ENCODE peak calls at places on chromosomes 6 and 20, in nine cellular contexts. One of them, this sample, is unnamed. For H3K4me1 and H3K27me3, the result is how much of the 10 kb centered on the place peaks cover.

GRCh38 chr20:37649017-37649416 is 44.8 kb upstream of the CTNNBL1 start:
- DNase-seq in right cardiac atrium: no peak
- DNase-seq in SJSA1: no peak
- DNase-seq in PC-3: no peak
- DNase-seq in psoas muscle: no peak
- DNase-seq in CD4-positive, alpha-beta memory T cell: no peak
- DNase-seq in heart left ventricle: no peak
- DNase-seq in aorta: no peak
- DNase-seq in neural progenitor cell: no peak
- DNase-seq in this sample: no peak

GRCh38 chr6:40755046-40755681 is 168.0 kb upstream of the LRFN2 start:
- DNase-seq in CD4-positive, alpha-beta memory T cell: no peak
- DNase-seq in psoas muscle: no peak
- DNase-seq in heart left ventricle: no peak
- DNase-seq in SJSA1: no peak
- DNase-seq in PC-3: no peak
- DNase-seq in neural progenitor cell: peak
- DNase-seq in aorta: no peak
- DNase-seq in right cardiac atrium: no peak
- DNase-seq in this sample: no peak

GRCh38 chr6:131654326-131654725 is 17.2 kb downstream of the ENPP3 start:
- DNase-seq in SJSA1: no peak
- DNase-seq in CD4-positive, alpha-beta memory T cell: no peak
- DNase-seq in PC-3: peak
- DNase-seq in neural progenitor cell: no peak
- DNase-seq in right cardiac atrium: no peak
- DNase-seq in aorta: no peak
- DNase-seq in heart left ventricle: no peak
- DNase-seq in psoas muscle: no peak
- DNase-seq in this sample: no peak

GRCh38 chr6:76770166-76770565 is 693.1 kb downstream of the HTR1B start:
- DNase-seq in aorta: no peak
- DNase-seq in right cardiac atrium: no peak
- DNase-seq in heart left ventricle: no peak
- DNase-seq in neural progenitor cell: no peak
- DNase-seq in CD4-positive, alpha-beta memory T cell: no peak
- DNase-seq in SJSA1: no peak
- DNase-seq in PC-3: no peak
- DNase-seq in psoas muscle: no peak
- DNase-seq in this sample: no peak

GRCh38 chr6:129031051-129031599 is 148.2 kb downstream of the LAMA2 start:
- DNase-seq in psoas muscle: no peak
- DNase-seq in neural progenitor cell: no peak
- DNase-seq in PC-3: peak
- DNase-seq in right cardiac atrium: no peak
- DNase-seq in CD4-positive, alpha-beta memory T cell: no peak
- DNase-seq in SJSA1: peak
- DNase-seq in aorta: no peak
- DNase-seq in heart left ventricle: no peak
- DNase-seq in this sample: no peak

GRCh38 chr20:9945406-9945805 is 89.4 kb upstream of the ANKEF1 start:
- DNase-seq in heart left ventricle: no peak
- DNase-seq in SJSA1: no peak
- DNase-seq in CD4-positive, alpha-beta memory T cell: no peak
- DNase-seq in right cardiac atrium: no peak
- DNase-seq in PC-3: peak
- DNase-seq in neural progenitor cell: peak
- DNase-seq in psoas muscle: no peak
- DNase-seq in aorta: no peak
- DNase-seq in this sample: no peak

GRCh38 chr6:152136449-152136825 is 329.0 kb downstream of the ESR1 start:
- DNase-seq in CD4-positive, alpha-beta memory T cell: no peak
- DNase-seq in PC-3: peak
- DNase-seq in aorta: no peak
- DNase-seq in SJSA1: no peak
- DNase-seq in neural progenitor cell: no peak
- DNase-seq in psoas muscle: no peak
- DNase-seq in heart left ventricle: no peak
- DNase-seq in right cardiac atrium: no peak
- DNase-seq in this sample: no peak

GRCh38 chr6:157962601-157963084 is 19.0 kb upstream of the SYNJ2 start:
- DNase-seq in neural progenitor cell: no peak
- DNase-seq in right cardiac atrium: no peak
- DNase-seq in SJSA1: no peak
- DNase-seq in PC-3: no peak
- DNase-seq in aorta: no peak
- DNase-seq in heart left ventricle: no peak
- DNase-seq in psoas muscle: no peak
- DNase-seq in CD4-positive, alpha-beta memory T cell: no peak
- DNase-seq in this sample: no peak

GRCh38 chr6:92124126-92124525 is 1295.2 kb downstream of the EPHA7 start:
- DNase-seq in heart left ventricle: no peak
- DNase-seq in CD4-positive, alpha-beta memory T cell: no peak
- DNase-seq in aorta: no peak
- DNase-seq in psoas muscle: no peak
- DNase-seq in PC-3: peak
- DNase-seq in right cardiac atrium: peak
- DNase-seq in SJSA1: no peak
- DNase-seq in neural progenitor cell: no peak
- DNase-seq in this sample: no peak

GRCh38 chr6:135012764-135013163 is 41.9 kb downstream of the HBS1L start:
- DNase-seq in aorta: no peak
- DNase-seq in PC-3: no peak
- DNase-seq in heart left ventricle: no peak
- DNase-seq in SJSA1: no peak
- DNase-seq in psoas muscle: no peak
- DNase-seq in right cardiac atrium: no peak
- DNase-seq in CD4-positive, alpha-beta memory T cell: no peak
- DNase-seq in neural progenitor cell: no peak
- DNase-seq in this sample: no peak

GRCh38 chr6:2713473-2714358 is 37.0 kb downstream of the MYLK4 start:
- DNase-seq in SJSA1: no peak
- DNase-seq in right cardiac atrium: no peak
- DNase-seq in aorta: no peak
- DNase-seq in CD4-positive, alpha-beta memory T cell: no peak
- DNase-seq in neural progenitor cell: no peak
- DNase-seq in PC-3: peak
- DNase-seq in heart left ventricle: no peak
- DNase-seq in psoas muscle: peak
- DNase-seq in this sample: no peak

GRCh38 chr6:157459327-157459726 is 78.3 kb downstream of the ZDHHC14 start:
- DNase-seq in SJSA1: no peak
- DNase-seq in PC-3: no peak
- DNase-seq in neural progenitor cell: no peak
- DNase-seq in CD4-positive, alpha-beta memory T cell: no peak
- DNase-seq in psoas muscle: no peak
- DNase-seq in right cardiac atrium: no peak
- DNase-seq in aorta: no peak
- DNase-seq in heart left ventricle: no peak
- DNase-seq in this sample: no peak

GRCh38 chr6:44028767-44029166 is 98.5 kb downstream of the MRPL14 start:
- DNase-seq in SJSA1: no peak
- DNase-seq in PC-3: peak
- DNase-seq in right cardiac atrium: peak
- DNase-seq in heart left ventricle: no peak
- DNase-seq in CD4-positive, alpha-beta memory T cell: no peak
- DNase-seq in psoas muscle: no peak
- DNase-seq in neural progenitor cell: no peak
- DNase-seq in aorta: no peak
- DNase-seq in this sample: no peak

GRCh38 chr20:1813101-1813529 is 82.1 kb upstream of the SIRPA start:
- DNase-seq in PC-3: peak
- DNase-seq in neural progenitor cell: no peak
- DNase-seq in psoas muscle: peak
- DNase-seq in heart left ventricle: peak
- DNase-seq in aorta: peak
- DNase-seq in CD4-positive, alpha-beta memory T cell: no peak
- DNase-seq in right cardiac atrium: peak
- DNase-seq in SJSA1: peak
- DNase-seq in this sample: no peak

GRCh38 chr6:158285321-158285960 is 26.8 kb upstream of the TULP4 start:
- DNase-seq in SJSA1: no peak
- DNase-seq in heart left ventricle: no peak
- DNase-seq in right cardiac atrium: peak
- DNase-seq in CD4-positive, alpha-beta memory T cell: no peak
- DNase-seq in neural progenitor cell: peak
- DNase-seq in PC-3: no peak
- DNase-seq in psoas muscle: no peak
- DNase-seq in aorta: no peak
- DNase-seq in this sample: no peak

GRCh38 chr6:81171991-81172740 is 580.3 kb downstream of the TENT5A start:
- DNase-seq in PC-3: no peak
- DNase-seq in CD4-positive, alpha-beta memory T cell: no peak
- DNase-seq in aorta: peak
- DNase-seq in heart left ventricle: no peak
- DNase-seq in right cardiac atrium: peak
- DNase-seq in SJSA1: no peak
- DNase-seq in psoas muscle: peak
- DNase-seq in neural progenitor cell: no peak
- DNase-seq in this sample: no peak

GRCh38 chr6:99588618-99589289 is 17.9 kb upstream of the PRDM13 start:
- DNase-seq in right cardiac atrium: peak
- DNase-seq in psoas muscle: peak
- DNase-seq in neural progenitor cell: peak
- DNase-seq in PC-3: peak
- DNase-seq in aorta: peak
- DNase-seq in heart left ventricle: peak
- DNase-seq in CD4-positive, alpha-beta memory T cell: peak
- DNase-seq in SJSA1: peak
- DNase-seq in this sample: peak

GRCh38 chr20:63401384-63402110 is 40.4 kb upstream of the CHRNA4 start:
- DNase-seq in PC-3: no peak
- DNase-seq in CD4-positive, alpha-beta memory T cell: no peak
- DNase-seq in aorta: no peak
- DNase-seq in heart left ventricle: no peak
- DNase-seq in right cardiac atrium: no peak
- DNase-seq in SJSA1: no peak
- DNase-seq in neural progenitor cell: no peak
- DNase-seq in psoas muscle: no peak
- DNase-seq in this sample: no peak

GRCh38 chr6:43494766-43495165 is 15.4 kb downstream of the LRRC73 start:
- DNase-seq in SJSA1: no peak
- DNase-seq in neural progenitor cell: no peak
- DNase-seq in right cardiac atrium: no peak
- DNase-seq in heart left ventricle: no peak
- DNase-seq in CD4-positive, alpha-beta memory T cell: no peak
- DNase-seq in PC-3: no peak
- DNase-seq in psoas muscle: no peak
- DNase-seq in aorta: no peak
- DNase-seq in this sample: no peak

GRCh38 chr6:39073471-39074355 is 25.1 kb downstream of the GLP1R start:
- DNase-seq in PC-3: no peak
- DNase-seq in SJSA1: no peak
- DNase-seq in aorta: no peak
- DNase-seq in psoas muscle: no peak
- DNase-seq in heart left ventricle: no peak
- DNase-seq in neural progenitor cell: no peak
- DNase-seq in CD4-positive, alpha-beta memory T cell: no peak
- DNase-seq in right cardiac atrium: no peak
- DNase-seq in this sample: no peak

DNA sequence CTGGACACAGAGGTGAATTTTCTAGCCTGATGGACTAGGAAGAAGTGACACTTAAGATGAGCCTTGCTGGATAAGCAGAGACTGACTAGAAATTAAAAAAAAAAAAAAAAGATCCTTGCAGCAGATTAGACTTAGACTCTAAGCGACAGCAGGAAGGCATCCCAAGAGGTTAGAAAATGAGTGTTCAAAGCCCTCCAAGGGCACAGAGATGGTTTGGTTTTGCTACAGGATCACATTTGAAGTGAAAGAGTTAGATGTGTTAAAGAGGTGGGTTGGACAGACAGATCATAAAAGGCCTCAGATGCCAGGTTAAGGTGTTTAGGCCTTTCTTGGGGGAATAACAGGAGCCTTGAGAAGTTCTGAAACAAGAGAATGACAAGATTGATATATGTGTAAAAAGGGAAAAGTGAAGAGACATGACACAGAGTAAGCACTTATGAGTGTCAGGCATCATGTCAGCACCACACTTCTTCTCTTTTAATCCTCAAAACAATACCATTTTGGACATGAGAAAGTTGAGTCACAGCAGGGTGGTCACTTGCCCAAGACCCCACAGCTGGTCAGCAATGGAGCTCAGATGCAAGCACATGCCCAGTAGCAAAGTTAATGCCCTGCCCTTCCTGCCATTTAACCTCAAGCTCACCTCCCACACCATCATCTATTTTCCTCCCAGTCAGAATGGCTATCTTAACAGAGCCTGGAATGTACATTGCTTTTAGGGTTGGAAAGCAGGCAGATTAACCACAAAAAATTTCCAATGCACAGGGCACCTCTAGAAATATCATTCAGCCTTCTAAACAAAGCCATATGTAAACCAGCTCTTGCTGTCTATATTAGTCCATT is 107.3 kb downstream of the FYN start:
- DNase-seq in neural progenitor cell: no peak
- DNase-seq in PC-3: no peak
- DNase-seq in aorta: no peak
- DNase-seq in SJSA1: no peak
- DNase-seq in right cardiac atrium: no peak
- DNase-seq in heart left ventricle: no peak
- DNase-seq in psoas muscle: no peak
- DNase-seq in CD4-positive, alpha-beta memory T cell: no peak
- DNase-seq in this sample: no peak
- H3K4me1 ChIP-seq in neural progenitor cell: under half
- H3K4me1 ChIP-seq in PC-3: under half
- H3K4me1 ChIP-seq in aorta: under half
- H3K4me1 ChIP-seq in SJSA1: under half
- H3K4me1 ChIP-seq in right cardiac atrium: under half
- H3K4me1 ChIP-seq in heart left ventricle: under half
- H3K4me1 ChIP-seq in psoas muscle: under half
- H3K4me1 ChIP-seq in CD4-positive, alpha-beta memory T cell: half or more
- H3K4me1 ChIP-seq in this sample: under half

GRCh38 chr6:402901-403658 is 11.5 kb downstream of the IRF4 start:
- DNase-seq in neural progenitor cell: no peak
- DNase-seq in psoas muscle: no peak
- DNase-seq in CD4-positive, alpha-beta memory T cell: no peak
- DNase-seq in aorta: no peak
- DNase-seq in SJSA1: no peak
- DNase-seq in heart left ventricle: no peak
- DNase-seq in right cardiac atrium: no peak
- DNase-seq in PC-3: peak
- DNase-seq in this sample: no peak
- H3K27ac ChIP-seq in neural progenitor cell: no peak
- H3K27ac ChIP-seq in psoas muscle: no peak
- H3K27ac ChIP-seq in CD4-positive, alpha-beta memory T cell: no peak
- H3K27ac ChIP-seq in aorta: no peak
- H3K27ac ChIP-seq in SJSA1: no peak
- H3K27ac ChIP-seq in heart left ventricle: no peak
- H3K27ac ChIP-seq in right cardiac atrium: no peak
- H3K27ac ChIP-seq in PC-3: peak
- H3K27ac ChIP-seq in this sample: peak

GRCh38 chr20:42074944-42075343 is 456.8 kb upstream of the CHD6 start:
- DNase-seq in heart left ventricle: no peak
- DNase-seq in neural progenitor cell: no peak
- DNase-seq in aorta: no peak
- DNase-seq in CD4-positive, alpha-beta memory T cell: no peak
- DNase-seq in psoas muscle: no peak
- DNase-seq in right cardiac atrium: no peak
- DNase-seq in SJSA1: no peak
- DNase-seq in PC-3: no peak
- DNase-seq in this sample: no peak
- H3K27me3 ChIP-seq in heart left ventricle: under half
- H3K27me3 ChIP-seq in neural progenitor cell: under half
- H3K27me3 ChIP-seq in aorta: under half
- H3K27me3 ChIP-seq in CD4-positive, alpha-beta memory T cell: under half
- H3K27me3 ChIP-seq in psoas muscle: under half
- H3K27me3 ChIP-seq in right cardiac atrium: under half
- H3K27me3 ChIP-seq in SJSA1: under half
- H3K27me3 ChIP-seq in PC-3: under half
- H3K27me3 ChIP-seq in this sample: under half

GRCh38 chr6:133551436-133551835 is 310.3 kb downstream of the EYA4 start:
- DNase-seq in psoas muscle: no peak
- DNase-seq in neural progenitor cell: no peak
- DNase-seq in PC-3: no peak
- DNase-seq in aorta: no peak
- DNase-seq in right cardiac atrium: no peak
- DNase-seq in CD4-positive, alpha-beta memory T cell: no peak
- DNase-seq in heart left ventricle: no peak
- DNase-seq in SJSA1: no peak
- DNase-seq in this sample: no peak
- H3K4me1 ChIP-seq in psoas muscle: under half
- H3K4me1 ChIP-seq in neural progenitor cell: half or more
- H3K4me1 ChIP-seq in PC-3: under half
- H3K4me1 ChIP-seq in aorta: under half
- H3K4me1 ChIP-seq in right cardiac atrium: under half
- H3K4me1 ChIP-seq in CD4-positive, alpha-beta memory T cell: under half
- H3K4me1 ChIP-seq in heart left ventricle: under half
- H3K4me1 ChIP-seq in SJSA1: under half
- H3K4me1 ChIP-seq in this sample: under half

This sample was measured in MM.1S.